ENCODE peak calls at places on chromosome 11, in six cellular contexts. C, E, Q, U, Z and H are unnamed samples.

GRCh38 chr11:44835979-44836378 is 109.2 kb downstream of the TSPAN18 start:
- DNase-seq in C (no peak), E (no peak), Q (no peak), U (no peak), Z (no peak), H (no peak)

GRCh38 chr11:46247664-46248063 is 29.8 kb upstream of the CREB3L1 start:
- DNase-seq in C (no peak), E (no peak), Q (peak; percentile 79), U (peak; percentile 55), Z (peak; percentile 55), H (peak; percentile 52)

GRCh38 chr11:120953230-120953558 is 70.7 kb upstream of the TBCEL start:
- DNase-seq in C (no peak), E (no peak), Q (no peak), U (no peak), Z (no peak), H (no peak)

GRCh38 chr11:117457835-117458234 is 130.2 kb downstream of the CEP164 start:
- DNase-seq in C (peak; percentile 58), E (no peak), Q (no peak), U (no peak), Z (no peak), H (no peak)

GRCh38 chr11:114291847-114292680 is 4.1 kb upstream of the NNMT start:
- DNase-seq in C (no peak), E (no peak), Q (peak; percentile 96), U (peak; percentile 83), Z (no peak), H (peak; percentile 90)

GRCh38 chr11:68798221-68798813 is 43.4 kb downstream of the CPT1A start:
- DNase-seq in C (no peak), E (peak; percentile 67), Q (peak; percentile 29), U (peak; percentile 30), Z (peak; percentile 55), H (no peak)

GRCh38 chr11:105168457-105168856 is 28.9 kb upstream of the CARD18 start:
- DNase-seq in C (no peak), E (no peak), Q (peak; percentile 81), U (peak; percentile 40), Z (no peak), H (peak; percentile 18)

GRCh38 chr11:86155210-86155844 is 86.4 kb upstream of the PICALM start:
- DNase-seq in C (no peak), E (no peak), Q (no peak), U (no peak), Z (no peak), H (no peak)

GRCh38 chr11:57348636-57349323 is 10.6 kb downstream of the P2RX3 start:
- DNase-seq in C (no peak), E (no peak), Q (peak; percentile 9), U (peak; percentile 51), Z (no peak), H (no peak)

GRCh38 chr11:114073506-114074381 is 14.2 kb downstream of the ZBTB16 start:
- DNase-seq in C (no peak), E (peak; percentile 60), Q (no peak), U (no peak), Z (peak; percentile 64), H (no peak)

GRCh38 chr11:45472713-45473317 is 186.7 kb upstream of the SYT13 start:
- DNase-seq in C (no peak), E (no peak), Q (no peak), U (no peak), Z (no peak), H (no peak)

GRCh38 chr11:102010776-102011500 is 36.3 kb upstream of the CFAP300 start:
- DNase-seq in C (peak; percentile 85), E (peak; percentile 83), Q (peak; percentile 94), U (peak; percentile 94), Z (peak; percentile 8), H (peak; percentile 82)

GRCh38 chr11:6584528-6584927 is 18.9 kb downstream of the RRP8 start:
- DNase-seq in C (no peak), E (no peak), Q (no peak), U (no peak), Z (no peak), H (no peak)

GRCh38 chr11:47152953-47153950 is 23.4 kb downstream of the ARFGAP2 start:
- DNase-seq in C (peak; percentile 82), E (peak; percentile 89), Q (peak; percentile 84), U (peak; percentile 93), Z (peak; percentile 72), H (peak; percentile 82)

GRCh38 chr11:32087602-32088001 is 3.3 kb upstream of the RCN1 start:
- DNase-seq in C (no peak), E (no peak), Q (peak; percentile 91), U (peak; percentile 67), Z (no peak), H (peak; percentile 74)

GRCh38 chr11:133955091-133955846 is 1.5 kb downstream of the IGSF9B start:
- DNase-seq in C (no peak), E (peak; percentile 75), Q (no peak), U (no peak), Z (no peak), H (no peak)

GRCh38 chr11:46240371-46240770 is 37.1 kb upstream of the CREB3L1 start:
- DNase-seq in C (no peak), E (no peak), Q (no peak), U (peak; percentile 44), Z (no peak), H (no peak)

GRCh38 chr11:129691154-129691553 is 124.5 kb upstream of the TMEM45B start:
- DNase-seq in C (peak; percentile 28), E (no peak), Q (no peak), U (no peak), Z (no peak), H (no peak)

GRCh38 chr11:6862961-6863360 is at the start of gene OR10A2:
- DNase-seq in C (no peak), E (no peak), Q (peak; percentile 9), U (peak; percentile 52), Z (no peak), H (peak; percentile 3)

GRCh38 chr11:132886335-132886734 is 646.0 kb downstream of the OPCML start:
- DNase-seq in C (no peak), E (no peak), Q (peak; percentile 50), U (peak; percentile 83), Z (no peak), H (peak; percentile 65)

GRCh38 chr11:91850533-91851305 is 373.9 kb upstream of the FAT3 start:
- DNase-seq in C (no peak), E (no peak), Q (no peak), U (no peak), Z (no peak), H (no peak)

GRCh38 chr11:83219095-83219494 is 25.6 kb downstream of the ANKRD42 start:
- DNase-seq in C (no peak), E (no peak), Q (no peak), U (no peak), Z (peak; percentile 23), H (no peak)

GRCh38 chr11:7826316-7826715 is 29.6 kb upstream of the OR5P2 start:
- DNase-seq in C (no peak), E (no peak), Q (no peak), U (no peak), Z (no peak), H (no peak)

GRCh38 chr11:84518601-84519183 is 1108.5 kb downstream of the DLG2 start:
- DNase-seq in C (no peak), E (no peak), Q (no peak), U (no peak), Z (no peak), H (no peak)

GRCh38 chr11:34086554-34087278 is 18.7 kb upstream of the NAT10 start:
- DNase-seq in C (no peak), E (no peak), Q (peak; percentile 26), U (peak; percentile 14), Z (no peak), H (peak; percentile 43)

GRCh38 chr11:6596237-6596877 is 7.1 kb downstream of the RRP8 start:
- DNase-seq in C (no peak), E (no peak), Q (no peak), U (no peak), Z (no peak), H (no peak)

GRCh38 chr11:110527146-110527545 is 97.4 kb downstream of the FDX1 start:
- DNase-seq in C (no peak), E (no peak), Q (peak; percentile 36), U (peak; percentile 41), Z (no peak), H (peak; percentile 18)

GRCh38 chr11:1882265-1883238 is 9.1 kb downstream of the PRR33 start:
- DNase-seq in C (peak; percentile 90), E (peak; percentile 93), Q (peak; percentile 79), U (peak; percentile 89), Z (peak; percentile 81), H (peak; percentile 64)

GRCh38 chr11:1881442-1882264 is 10.0 kb downstream of the PRR33 start:
- DNase-seq in C (peak; percentile 65), E (peak; percentile 87), Q (no peak), U (peak; percentile 36), Z (peak; percentile 41), H (no peak)

GRCh38 chr11:1880746-1881441 is 10.8 kb downstream of the PRR33 start:
- DNase-seq in C (peak; percentile 58), E (no peak), Q (peak; percentile 30), U (no peak), Z (peak; percentile 55), H (no peak)

GRCh38 chr11:1884123-1884415 is 7.6 kb downstream of the PRR33 start:
- DNase-seq in C (peak; percentile 36), E (no peak), Q (no peak), U (no peak), Z (no peak), H (no peak)

GRCh38 chr11:1883342-1884122 is 8.2 kb downstream of the PRR33 start:
- DNase-seq in C (peak; percentile 40), E (no peak), Q (no peak), U (no peak), Z (no peak), H (no peak)
- TF ChIP-seq CTCF in C (no peak), E (no peak), Q (no peak), U (no peak), Z (no peak), H (no peak)

GRCh38 chr11:17391493-17392355 is 3.3 kb upstream of the KCNJ11 start:
- DNase-seq in C (no peak), E (no peak), Q (no peak), U (no peak), Z (no peak), H (no peak)
- TF ChIP-seq CTCF in C (no peak), E (no peak), Q (no peak), U (no peak), Z (no peak), H (no peak)

DNA sequence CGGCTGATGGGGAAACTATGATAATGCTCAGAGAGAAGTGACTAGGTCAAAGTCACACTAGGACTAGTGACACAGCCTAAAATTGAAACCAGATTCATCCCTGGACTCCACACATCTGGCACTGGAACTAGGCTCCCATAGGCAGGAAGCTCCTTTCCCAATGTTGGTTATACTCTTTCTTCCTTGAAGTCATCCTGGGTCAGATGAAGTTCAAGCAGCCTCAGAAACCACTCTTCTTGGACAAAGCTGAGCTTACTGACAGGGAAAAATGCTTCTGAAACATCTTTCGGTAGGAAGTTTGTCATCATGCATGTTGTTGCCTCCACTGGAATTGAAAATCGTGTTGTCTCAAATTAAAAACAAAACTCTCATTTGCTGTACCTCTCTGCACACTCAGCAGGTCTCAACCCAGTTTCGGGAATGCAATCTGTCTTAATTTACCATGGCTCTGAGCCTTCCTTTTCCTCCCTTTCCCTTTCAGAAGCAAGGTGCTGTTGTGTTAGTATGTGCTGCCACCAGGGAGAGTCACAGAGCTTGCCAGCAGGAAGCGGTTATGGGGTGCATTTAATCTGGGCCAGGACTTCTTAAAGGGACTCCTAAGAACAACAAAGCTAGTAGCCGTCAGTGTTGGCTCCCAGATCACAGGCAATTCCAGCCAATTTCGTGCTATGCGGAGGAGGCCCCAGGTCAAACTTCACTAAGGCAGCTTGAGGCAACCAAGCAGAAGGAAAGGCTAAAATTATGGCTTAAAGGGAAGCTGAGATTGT is 384.8 kb downstream of the TENM4 start:
- DNase-seq in C (no peak), E (no peak), Q (peak; percentile 38), U (peak; percentile 91), Z (no peak), H (peak; percentile 81)
- TF ChIP-seq CTCF in C (no peak), E (no peak), Q (no peak), U (no peak), Z (no peak), H (peak; percentile 43)

GRCh38 chr11:116078101-116078561 is 573.9 kb upstream of the CADM1 start:
- DNase-seq in C (no peak), E (no peak), Q (no peak), U (no peak), Z (peak; percentile 19), H (no peak)
- TF ChIP-seq CTCF in C (peak; percentile 18), E (no peak), Q (no peak), U (no peak), Z (peak; percentile 64), H (peak; percentile 40)